ENCODE peak calls at places on chromosomes 6 and 20, in eight cellular contexts. W is iPS-NIHi11; Y is AG04449; X is CD8-positive, alpha-beta memory T cell; U is PC-3; E is thoracic aorta; Z is NAMALWA; V is H9. N is an unnamed sample.

GRCh38 chr6:52547647-52548352 is 29.1 kb downstream of the TRAM2 start:
- DNase-seq in W (no peak), Y (no peak), X (no peak), U (peak), E (no peak), Z (no peak), V (no peak), N (no peak)

GRCh38 chr20:17295151-17295726 is 68.4 kb downstream of the PCSK2 start:
- DNase-seq in W (no peak), Y (no peak), X (no peak), U (no peak), E (no peak), Z (no peak), V (no peak), N (no peak)

GRCh38 chr6:47073125-47074110 is 31.3 kb upstream of the ADGRF1 start:
- DNase-seq in W (peak), Y (no peak), X (no peak), U (peak), E (no peak), Z (peak), V (no peak), N (peak)

GRCh38 chr6:3549314-3549940 is 92.6 kb upstream of the SLC22A23 start:
- DNase-seq in W (no peak), Y (no peak), X (no peak), U (peak), E (no peak), Z (no peak), V (no peak), N (no peak)

GRCh38 chr6:32814145-32814544 is 2.7 kb downstream of the HLA-DOB start:
- DNase-seq in W (no peak), Y (no peak), X (no peak), U (no peak), E (no peak), Z (no peak), V (no peak), N (no peak)

GRCh38 chr6:148240463-148240845 is 102.2 kb upstream of the SASH1 start:
- DNase-seq in W (no peak), Y (no peak), X (no peak), U (no peak), E (no peak), Z (no peak), V (no peak), N (no peak)

GRCh38 chr20:33444797-33445560 is 1.4 kb upstream of the SNTA1 start:
- DNase-seq in W (no peak), Y (no peak), X (no peak), U (peak), E (no peak), Z (peak), V (peak), N (peak)

GRCh38 chr6:76422814-76423213 is 350.4 kb upstream of the IMPG1 start:
- DNase-seq in W (peak), Y (no peak), X (no peak), U (no peak), E (no peak), Z (no peak), V (no peak), N (peak)

GRCh38 chr20:58216334-58216733 is 12.1 kb downstream of the ANKRD60 start:
- DNase-seq in W (no peak), Y (no peak), X (no peak), U (no peak), E (no peak), Z (no peak), V (no peak), N (no peak)

GRCh38 chr6:18388942-18389341 is 1.8 kb downstream of the RNF144B start:
- DNase-seq in W (no peak), Y (peak), X (no peak), U (peak), E (no peak), Z (no peak), V (no peak), N (peak)

GRCh38 chr20:19460386-19460785 is 247.9 kb downstream of the SLC24A3 start:
- DNase-seq in W (no peak), Y (peak), X (no peak), U (peak), E (no peak), Z (no peak), V (no peak), N (no peak)

GRCh38 chr6:113381957-113382356 is 475.2 kb upstream of the MARCKS start:
- DNase-seq in W (no peak), Y (no peak), X (no peak), U (peak), E (no peak), Z (peak), V (no peak), N (peak)

GRCh38 chr20:24441600-24441999 is 27.8 kb upstream of the SYNDIG1 start:
- DNase-seq in W (no peak), Y (no peak), X (no peak), U (no peak), E (no peak), Z (no peak), V (no peak), N (no peak)